ENCODE peak calls at places on chromosomes 16 and 17, in seven cellular contexts. H, W, E, Y, Z, Q and V are unnamed samples.

GRCh38 chr16:48086422-48086821 is 69.4 kb downstream of the ABCC12 start:
- DNase-seq in H (no peak), W (no peak), E (no peak), Y (no peak), Z (no peak), Q (no peak), V (no peak)

GRCh38 chr16:24950275-24950674 is 64.9 kb downstream of the ARHGAP17 start:
- DNase-seq in H (no peak), W (no peak), E (no peak), Y (no peak), Z (no peak), Q (no peak), V (no peak)

GRCh38 chr17:17837966-17838962 is 1.5 kb upstream of the SREBF1 start:
- DNase-seq in H (peak; percentile 77), W (peak; percentile 47), E (peak; percentile 75), Y (peak; percentile 59), Z (no peak), Q (peak; percentile 82), V (peak; percentile 92)

GRCh38 chr16:12416136-12416787 is 387.4 kb downstream of the CPPED1 start:
- DNase-seq in H (no peak), W (no peak), E (no peak), Y (no peak), Z (no peak), Q (peak; percentile 43), V (peak; percentile 77)

GRCh38 chr17:65041518-65041917 is 15.0 kb downstream of the GNA13 start:
- DNase-seq in H (no peak), W (no peak), E (no peak), Y (no peak), Z (no peak), Q (peak; percentile 16), V (no peak)

GRCh38 chr17:38572665-38573365 is 32.9 kb downstream of the SRCIN1 start:
- DNase-seq in H (peak; percentile 87), W (peak; percentile 72), E (no peak), Y (no peak), Z (no peak), Q (peak; percentile 24), V (peak; percentile 30)

GRCh38 chr17:77208856-77209255 is 68.1 kb downstream of the SEC14L1 start:
- DNase-seq in H (no peak), W (no peak), E (no peak), Y (no peak), Z (no peak), Q (no peak), V (no peak)

GRCh38 chr17:44914148-44914547 is 1.2 kb downstream of the GFAP start:
- DNase-seq in H (no peak), W (no peak), E (no peak), Y (no peak), Z (no peak), Q (no peak), V (no peak)

GRCh38 chr17:64007838-64008282 is 9.7 kb downstream of the PRR29 start:
- DNase-seq in H (no peak), W (no peak), E (no peak), Y (peak; percentile 72), Z (no peak), Q (no peak), V (no peak)

GRCh38 chr17:4584125-4584834 is at the start of gene SMTNL2:
- DNase-seq in H (peak; percentile 49), W (peak; percentile 63), E (no peak), Y (no peak), Z (no peak), Q (no peak), V (no peak)

GRCh38 chr17:48623583-48623982 is 2.6 kb downstream of the HOXB9 start:
- DNase-seq in H (no peak), W (no peak), E (no peak), Y (no peak), Z (no peak), Q (peak; percentile 60), V (no peak)

GRCh38 chr16:8929086-8929748 is 34.5 kb downstream of the USP7 start:
- DNase-seq in H (no peak), W (no peak), E (no peak), Y (no peak), Z (peak; percentile 62), Q (no peak), V (peak; percentile 40)

GRCh38 chr17:7226721-7227710 is 7.3 kb downstream of the ACADVL start:
- DNase-seq in H (no peak), W (no peak), E (no peak), Y (no peak), Z (no peak), Q (no peak), V (no peak)

GRCh38 chr16:30956601-30957455 is 726 bp upstream of the SETD1A start:
- DNase-seq in H (peak; percentile 79), W (peak; percentile 86), E (peak; percentile 72), Y (peak; percentile 89), Z (no peak), Q (peak; percentile 94), V (peak; percentile 94)

GRCh38 chr16:21100447-21100846 is 50.2 kb downstream of the DNAH3 start:
- DNase-seq in H (peak; percentile 49), W (no peak), E (peak; percentile 19), Y (no peak), Z (no peak), Q (no peak), V (no peak)

GRCh38 chr17:38596651-38597050 is 9.1 kb downstream of the SRCIN1 start:
- DNase-seq in H (no peak), W (no peak), E (no peak), Y (no peak), Z (no peak), Q (no peak), V (no peak)

GRCh38 chr17:43713494-43714162 is 45.0 kb downstream of the SOST start:
- DNase-seq in H (peak; percentile 76), W (peak; percentile 52), E (no peak), Y (peak; percentile 21), Z (no peak), Q (no peak), V (peak; percentile 30)

GRCh38 chr17:2485543-2485942 is 26.1 kb downstream of the METTL16 start:
- DNase-seq in H (no peak), W (no peak), E (no peak), Y (no peak), Z (no peak), Q (no peak), V (no peak)

GRCh38 chr16:68087688-68088087 is 2.5 kb downstream of the NFATC3 start:
- DNase-seq in H (no peak), W (no peak), E (no peak), Y (no peak), Z (no peak), Q (no peak), V (no peak)

GRCh38 chr16:64426131-64426666 is 695.7 kb downstream of the CDH11 start:
- DNase-seq in H (no peak), W (no peak), E (no peak), Y (no peak), Z (no peak), Q (no peak), V (no peak)

DNA sequence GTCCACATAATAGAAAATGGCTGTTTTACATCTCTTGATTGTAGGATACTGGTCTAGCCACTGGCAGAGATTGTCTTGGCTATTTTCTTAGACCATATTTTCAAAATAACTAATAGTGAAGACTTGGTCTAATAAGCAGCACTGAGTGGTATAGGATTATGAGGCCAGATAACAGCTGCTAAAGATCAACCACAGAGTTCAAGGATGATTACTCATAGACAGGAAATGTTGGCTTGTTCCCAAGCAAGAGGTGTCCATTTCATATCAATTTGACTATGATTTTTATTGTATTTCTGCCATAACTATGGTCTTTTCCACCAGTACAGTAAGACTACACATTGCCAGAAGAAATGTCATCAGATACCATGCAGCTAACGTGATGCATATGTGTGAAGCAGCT is 693.4 kb downstream of the CDH11 start:
- DNase-seq in H (no peak), W (no peak), E (no peak), Y (peak; percentile 82), Z (no peak), Q (no peak), V (no peak)
- TF ChIP-seq MAX in H (no peak), W (no peak), E (no peak), Y (no peak), Z (no peak), Q (no peak), V (no peak)

GRCh38 chr17:36183001-36183810 is 6.8 kb upstream of the TBC1D3B start:
- DNase-seq in H (peak; percentile 68), W (peak; percentile 82), E (peak; percentile 39), Y (no peak), Z (no peak), Q (peak; percentile 33), V (peak; percentile 90)
- TF ChIP-seq MAX in H (peak; percentile 32), W (no peak), E (no peak), Y (no peak), Z (no peak), Q (no peak), V (no peak)

GRCh38 chr17:58377005-58377660 is 25.1 kb upstream of the SUPT4H1 start:
- DNase-seq in H (no peak), W (no peak), E (peak; percentile 49), Y (no peak), Z (no peak), Q (no peak), V (no peak)

GRCh38 chr17:58375811-58376210 is 23.8 kb upstream of the SUPT4H1 start:
- DNase-seq in H (no peak), W (no peak), E (no peak), Y (no peak), Z (no peak), Q (no peak), V (no peak)

GRCh38 chr17:58375216-58375615 is 23.2 kb upstream of the SUPT4H1 start:
- DNase-seq in H (no peak), W (no peak), E (no peak), Y (no peak), Z (no peak), Q (no peak), V (no peak)

GRCh38 chr17:58377661-58378060 is 25.7 kb upstream of the SUPT4H1 start:
- DNase-seq in H (no peak), W (no peak), E (no peak), Y (no peak), Z (no peak), Q (no peak), V (no peak)

DNA sequence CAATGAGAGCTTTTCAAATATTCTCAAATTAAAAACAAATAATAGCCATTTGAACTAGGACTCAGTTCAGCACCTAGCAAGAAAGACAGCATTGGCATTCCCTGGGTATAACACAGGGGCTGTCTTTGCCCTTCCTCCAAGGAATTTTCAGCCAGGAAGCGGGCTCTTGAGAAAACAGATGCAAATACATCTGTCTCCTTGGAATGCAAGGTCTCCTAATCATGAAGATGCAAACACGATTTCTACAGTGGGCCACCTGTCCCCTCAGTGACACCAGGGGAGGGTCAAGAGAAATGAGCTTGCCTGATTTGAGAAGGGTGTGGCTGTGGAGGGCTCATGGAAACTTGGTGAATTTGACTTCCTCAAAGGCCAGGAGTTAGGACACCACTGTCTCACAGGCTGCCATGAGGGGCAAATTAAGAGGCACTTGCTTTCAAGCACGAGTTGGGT is 24.5 kb upstream of the SUPT4H1 start:
- DNase-seq in H (no peak), W (no peak), E (no peak), Y (no peak), Z (no peak), Q (no peak), V (peak; percentile 18)
- TF ChIP-seq MAX in H (no peak), W (no peak), E (no peak), Y (no peak), Z (no peak), Q (no peak), V (no peak)

DNA sequence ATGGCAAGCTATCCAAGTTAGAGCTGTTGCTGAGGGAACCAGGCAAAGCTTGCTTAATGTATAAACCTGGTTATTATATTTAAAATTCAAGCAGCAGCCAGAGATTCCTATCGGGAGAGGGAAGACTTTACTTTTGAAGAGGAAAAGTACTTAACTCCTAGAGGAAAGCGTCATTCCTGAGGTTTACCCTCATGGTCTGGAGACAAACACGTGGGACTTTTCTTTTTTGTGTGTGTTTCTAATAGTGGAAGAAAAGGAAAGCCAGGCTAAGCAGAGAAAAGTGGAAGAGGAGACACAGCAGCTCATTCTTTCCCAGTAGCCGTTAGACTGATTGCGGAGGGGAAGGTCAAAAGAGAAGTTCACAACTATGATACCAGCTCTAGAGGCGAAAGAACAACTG is 40.0 kb upstream of the MYH10 start:
- DNase-seq in H (no peak), W (no peak), E (no peak), Y (no peak), Z (no peak), Q (no peak), V (no peak)
- TF ChIP-seq MAX in H (no peak), W (no peak), E (no peak), Y (no peak), Z (no peak), Q (no peak), V (no peak)